ENCODE peak calls at places on chromosomes 6 and 20, in ten cellular contexts. One of them, this sample, is unnamed.

GRCh38 chr6:143806282-143807102 is 36.6 kb upstream of the LTV1 start:
- DNase-seq in A549: no peak
- DNase-seq in IMR-90: peak; percentile 88
- DNase-seq in SK-N-SH: no peak
- DNase-seq in transverse colon: no peak
- DNase-seq in cardiac muscle cell: no peak
- DNase-seq in aorta: peak; percentile 59
- DNase-seq in naive thymus-derived CD4-positive, alpha-beta T cell: no peak
- DNase-seq in CD8-positive, alpha-beta T cell: no peak
- DNase-seq in heart right ventricle: no peak
- DNase-seq in this sample: no peak

GRCh38 chr6:152338335-152339125 is 298.6 kb downstream of the SYNE1 start:
- DNase-seq in heart right ventricle: peak; percentile 60
- DNase-seq in SK-N-SH: peak; percentile 59
- DNase-seq in IMR-90: peak; percentile 21
- DNase-seq in aorta: peak; percentile 61
- DNase-seq in CD8-positive, alpha-beta T cell: peak; percentile 50
- DNase-seq in transverse colon: peak; percentile 62
- DNase-seq in cardiac muscle cell: peak; percentile 33
- DNase-seq in naive thymus-derived CD4-positive, alpha-beta T cell: peak; percentile 45
- DNase-seq in A549: peak; percentile 10
- DNase-seq in this sample: peak; percentile 32

GRCh38 chr6:80132942-80133517 is 26.6 kb downstream of the BCKDHB start:
- DNase-seq in cardiac muscle cell: peak; percentile 84
- DNase-seq in aorta: peak; percentile 46
- DNase-seq in SK-N-SH: peak; percentile 39
- DNase-seq in heart right ventricle: no peak
- DNase-seq in IMR-90: peak; percentile 72
- DNase-seq in CD8-positive, alpha-beta T cell: peak; percentile 20
- DNase-seq in A549: peak; percentile 3
- DNase-seq in transverse colon: peak; percentile 80
- DNase-seq in naive thymus-derived CD4-positive, alpha-beta T cell: peak; percentile 21
- DNase-seq in this sample: peak; percentile 63

GRCh38 chr6:11810039-11810541 is 31.5 kb upstream of the ADTRP start:
- DNase-seq in CD8-positive, alpha-beta T cell: no peak
- DNase-seq in IMR-90: peak; percentile 79
- DNase-seq in A549: peak; percentile 50
- DNase-seq in cardiac muscle cell: peak; percentile 57
- DNase-seq in transverse colon: peak; percentile 91
- DNase-seq in aorta: peak; percentile 92
- DNase-seq in heart right ventricle: peak; percentile 59
- DNase-seq in SK-N-SH: no peak
- DNase-seq in naive thymus-derived CD4-positive, alpha-beta T cell: no peak
- DNase-seq in this sample: peak; percentile 97

GRCh38 chr6:64411226-64411625 is 775.6 kb downstream of the PHF3 start:
- DNase-seq in transverse colon: no peak
- DNase-seq in cardiac muscle cell: no peak
- DNase-seq in heart right ventricle: no peak
- DNase-seq in aorta: no peak
- DNase-seq in IMR-90: no peak
- DNase-seq in CD8-positive, alpha-beta T cell: no peak
- DNase-seq in SK-N-SH: no peak
- DNase-seq in A549: no peak
- DNase-seq in naive thymus-derived CD4-positive, alpha-beta T cell: no peak
- DNase-seq in this sample: no peak

GRCh38 chr6:140225587-140226438 is 851.4 kb upstream of the CITED2 start:
- DNase-seq in CD8-positive, alpha-beta T cell: no peak
- DNase-seq in heart right ventricle: no peak
- DNase-seq in cardiac muscle cell: no peak
- DNase-seq in SK-N-SH: no peak
- DNase-seq in A549: no peak
- DNase-seq in naive thymus-derived CD4-positive, alpha-beta T cell: no peak
- DNase-seq in aorta: no peak
- DNase-seq in transverse colon: no peak
- DNase-seq in IMR-90: peak; percentile 59
- DNase-seq in this sample: no peak

GRCh38 chr6:36595168-36595818 is 1.1 kb downstream of the SRSF3 start:
- DNase-seq in cardiac muscle cell: peak; percentile 53
- DNase-seq in heart right ventricle: no peak
- DNase-seq in IMR-90: peak; percentile 55
- DNase-seq in CD8-positive, alpha-beta T cell: no peak
- DNase-seq in naive thymus-derived CD4-positive, alpha-beta T cell: peak; percentile 40
- DNase-seq in transverse colon: no peak
- DNase-seq in aorta: no peak
- DNase-seq in SK-N-SH: peak; percentile 43
- DNase-seq in A549: no peak
- DNase-seq in this sample: peak; percentile 53

GRCh38 chr6:131014080-131014776 is 48.8 kb downstream of the EPB41L2 start:
- DNase-seq in cardiac muscle cell: no peak
- DNase-seq in aorta: no peak
- DNase-seq in SK-N-SH: no peak
- DNase-seq in A549: no peak
- DNase-seq in transverse colon: no peak
- DNase-seq in CD8-positive, alpha-beta T cell: no peak
- DNase-seq in heart right ventricle: no peak
- DNase-seq in IMR-90: no peak
- DNase-seq in naive thymus-derived CD4-positive, alpha-beta T cell: no peak
- DNase-seq in this sample: no peak

GRCh38 chr20:10554285-10554684 is 119.2 kb downstream of the SLX4IP start:
- DNase-seq in IMR-90: no peak
- DNase-seq in A549: no peak
- DNase-seq in transverse colon: no peak
- DNase-seq in cardiac muscle cell: no peak
- DNase-seq in aorta: no peak
- DNase-seq in naive thymus-derived CD4-positive, alpha-beta T cell: no peak
- DNase-seq in SK-N-SH: no peak
- DNase-seq in heart right ventricle: no peak
- DNase-seq in CD8-positive, alpha-beta T cell: no peak
- DNase-seq in this sample: no peak

GRCh38 chr20:10550204-10551118 is 115.4 kb downstream of the SLX4IP start:
- DNase-seq in transverse colon: no peak
- DNase-seq in naive thymus-derived CD4-positive, alpha-beta T cell: no peak
- DNase-seq in CD8-positive, alpha-beta T cell: no peak
- DNase-seq in cardiac muscle cell: no peak
- DNase-seq in aorta: no peak
- DNase-seq in heart right ventricle: no peak
- DNase-seq in IMR-90: no peak
- DNase-seq in SK-N-SH: no peak
- DNase-seq in A549: no peak
- DNase-seq in this sample: no peak

GRCh38 chr20:10553326-10553984 is 118.3 kb downstream of the SLX4IP start:
- DNase-seq in A549: peak; percentile 54
- DNase-seq in CD8-positive, alpha-beta T cell: no peak
- DNase-seq in transverse colon: peak; percentile 74
- DNase-seq in SK-N-SH: peak; percentile 49
- DNase-seq in cardiac muscle cell: peak; percentile 73
- DNase-seq in heart right ventricle: peak; percentile 55
- DNase-seq in IMR-90: peak; percentile 82
- DNase-seq in aorta: peak; percentile 77
- DNase-seq in naive thymus-derived CD4-positive, alpha-beta T cell: peak; percentile 11
- DNase-seq in this sample: peak; percentile 80

GRCh38 chr20:10549511-10549910 is 114.4 kb downstream of the SLX4IP start:
- DNase-seq in naive thymus-derived CD4-positive, alpha-beta T cell: no peak
- DNase-seq in aorta: no peak
- DNase-seq in cardiac muscle cell: no peak
- DNase-seq in IMR-90: no peak
- DNase-seq in heart right ventricle: no peak
- DNase-seq in transverse colon: no peak
- DNase-seq in SK-N-SH: no peak
- DNase-seq in A549: no peak
- DNase-seq in CD8-positive, alpha-beta T cell: no peak
- DNase-seq in this sample: no peak

GRCh38 chr20:10551732-10552724 is 116.9 kb downstream of the SLX4IP start:
- DNase-seq in aorta: no peak
- DNase-seq in A549: no peak
- DNase-seq in CD8-positive, alpha-beta T cell: no peak
- DNase-seq in IMR-90: no peak
- DNase-seq in cardiac muscle cell: peak; percentile 35
- DNase-seq in heart right ventricle: no peak
- DNase-seq in SK-N-SH: no peak
- DNase-seq in naive thymus-derived CD4-positive, alpha-beta T cell: no peak
- DNase-seq in transverse colon: no peak
- DNase-seq in this sample: no peak
- H3K27ac ChIP-seq in aorta: no peak overlapping the region
- H3K27ac ChIP-seq in A549: peak overlapping the region; percentile 46
- H3K27ac ChIP-seq in CD8-positive, alpha-beta T cell: no peak overlapping the region
- H3K27ac ChIP-seq in IMR-90: no peak overlapping the region
- H3K27ac ChIP-seq in cardiac muscle cell: no peak overlapping the region
- H3K27ac ChIP-seq in heart right ventricle: no peak overlapping the region
- H3K27ac ChIP-seq in SK-N-SH: no peak overlapping the region
- H3K27ac ChIP-seq in naive thymus-derived CD4-positive, alpha-beta T cell: no peak overlapping the region
- H3K27ac ChIP-seq in transverse colon: no peak overlapping the region
- H3K27ac ChIP-seq in this sample: no peak overlapping the region

DNA sequence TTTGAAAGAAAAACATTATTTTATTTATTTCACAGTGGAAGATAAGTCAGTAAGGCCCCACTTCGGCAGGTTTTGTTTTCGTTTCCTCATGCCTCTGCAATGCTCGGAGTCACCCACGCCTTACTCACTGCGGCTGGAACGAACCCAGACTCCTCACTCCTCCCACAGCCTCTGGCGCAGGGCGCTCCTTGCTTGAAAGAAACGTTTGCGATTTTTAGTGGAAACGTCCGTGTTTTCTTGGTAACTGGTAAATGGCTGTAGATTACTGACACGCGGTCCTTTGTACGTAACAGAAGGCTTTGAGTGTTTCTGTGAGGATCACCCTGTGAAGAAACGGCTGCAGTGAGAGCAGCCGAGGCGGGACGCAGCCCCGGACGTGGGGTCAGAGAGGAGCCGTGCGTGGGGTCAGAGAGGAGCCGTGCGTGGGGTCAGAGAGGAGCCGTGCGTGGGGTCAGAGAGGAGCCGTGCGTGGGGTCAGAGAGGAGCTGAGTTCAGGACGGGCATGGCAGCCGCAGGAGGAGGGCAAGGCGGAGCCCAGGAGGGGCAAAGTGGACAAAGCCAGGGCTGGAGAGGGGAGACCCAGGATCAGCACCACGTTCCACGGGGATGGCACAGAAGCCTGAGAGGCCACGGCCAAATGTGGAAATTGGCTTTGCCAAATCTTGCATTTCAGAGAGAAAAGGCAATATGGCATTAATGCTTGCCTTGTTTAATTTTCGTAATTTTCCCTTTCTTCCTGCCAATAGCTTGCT is 198.6 kb upstream of the THBS2 start:
- DNase-seq in IMR-90: peak; percentile 97
- DNase-seq in SK-N-SH: peak; percentile 57
- DNase-seq in A549: no peak
- DNase-seq in cardiac muscle cell: no peak
- DNase-seq in naive thymus-derived CD4-positive, alpha-beta T cell: no peak
- DNase-seq in CD8-positive, alpha-beta T cell: no peak
- DNase-seq in heart right ventricle: peak; percentile 68
- DNase-seq in aorta: peak; percentile 88
- DNase-seq in transverse colon: peak; percentile 58
- DNase-seq in this sample: peak; percentile 73
- H3K27ac ChIP-seq in IMR-90: peak overlapping the region; percentile 93
- H3K27ac ChIP-seq in SK-N-SH: peak overlapping the region; percentile 43
- H3K27ac ChIP-seq in A549: no peak overlapping the region
- H3K27ac ChIP-seq in cardiac muscle cell: no peak overlapping the region
- H3K27ac ChIP-seq in naive thymus-derived CD4-positive, alpha-beta T cell: no peak overlapping the region
- H3K27ac ChIP-seq in CD8-positive, alpha-beta T cell: no peak overlapping the region
- H3K27ac ChIP-seq in heart right ventricle: peak overlapping the region; percentile 75
- H3K27ac ChIP-seq in aorta: peak overlapping the region; percentile 88
- H3K27ac ChIP-seq in transverse colon: peak overlapping the region; percentile 76
- H3K27ac ChIP-seq in this sample: peak overlapping the region; percentile 73

GRCh38 chr20:48795058-48795457 is 32.7 kb downstream of the PREX1 start:
- DNase-seq in A549: no peak
- DNase-seq in IMR-90: no peak
- DNase-seq in cardiac muscle cell: no peak
- DNase-seq in aorta: no peak
- DNase-seq in SK-N-SH: no peak
- DNase-seq in heart right ventricle: no peak
- DNase-seq in CD8-positive, alpha-beta T cell: no peak
- DNase-seq in transverse colon: no peak
- DNase-seq in naive thymus-derived CD4-positive, alpha-beta T cell: no peak
- DNase-seq in this sample: no peak

GRCh38 chr20:48795732-48796131 is 32.1 kb downstream of the PREX1 start:
- DNase-seq in cardiac muscle cell: no peak
- DNase-seq in IMR-90: no peak
- DNase-seq in aorta: no peak
- DNase-seq in A549: no peak
- DNase-seq in heart right ventricle: no peak
- DNase-seq in SK-N-SH: no peak
- DNase-seq in transverse colon: no peak
- DNase-seq in naive thymus-derived CD4-positive, alpha-beta T cell: no peak
- DNase-seq in CD8-positive, alpha-beta T cell: no peak
- DNase-seq in this sample: no peak

GRCh38 chr20:48797850-48798747 is 29.7 kb downstream of the PREX1 start:
- DNase-seq in heart right ventricle: no peak
- DNase-seq in transverse colon: no peak
- DNase-seq in IMR-90: no peak
- DNase-seq in A549: no peak
- DNase-seq in cardiac muscle cell: no peak
- DNase-seq in SK-N-SH: no peak
- DNase-seq in naive thymus-derived CD4-positive, alpha-beta T cell: no peak
- DNase-seq in aorta: no peak
- DNase-seq in CD8-positive, alpha-beta T cell: no peak
- DNase-seq in this sample: no peak

GRCh38 chr20:48799315-48800105 is 28.3 kb downstream of the PREX1 start:
- DNase-seq in heart right ventricle: no peak
- DNase-seq in CD8-positive, alpha-beta T cell: no peak
- DNase-seq in naive thymus-derived CD4-positive, alpha-beta T cell: no peak
- DNase-seq in IMR-90: no peak
- DNase-seq in SK-N-SH: peak; percentile 48
- DNase-seq in A549: no peak
- DNase-seq in transverse colon: no peak
- DNase-seq in aorta: no peak
- DNase-seq in cardiac muscle cell: no peak
- DNase-seq in this sample: no peak

GRCh38 chr20:48797275-48797825 is 30.4 kb downstream of the PREX1 start:
- DNase-seq in aorta: peak; percentile 82
- DNase-seq in A549: no peak
- DNase-seq in transverse colon: peak; percentile 31
- DNase-seq in heart right ventricle: peak; percentile 31
- DNase-seq in naive thymus-derived CD4-positive, alpha-beta T cell: no peak
- DNase-seq in CD8-positive, alpha-beta T cell: no peak
- DNase-seq in SK-N-SH: no peak
- DNase-seq in cardiac muscle cell: no peak
- DNase-seq in IMR-90: no peak
- DNase-seq in this sample: peak; percentile 9
- H3K27ac ChIP-seq in aorta: no peak overlapping the region
- H3K27ac ChIP-seq in A549: no peak overlapping the region
- H3K27ac ChIP-seq in transverse colon: no peak overlapping the region
- H3K27ac ChIP-seq in heart right ventricle: no peak overlapping the region
- H3K27ac ChIP-seq in naive thymus-derived CD4-positive, alpha-beta T cell: no peak overlapping the region
- H3K27ac ChIP-seq in CD8-positive, alpha-beta T cell: no peak overlapping the region
- H3K27ac ChIP-seq in SK-N-SH: no peak overlapping the region
- H3K27ac ChIP-seq in cardiac muscle cell: no peak overlapping the region
- H3K27ac ChIP-seq in IMR-90: no peak overlapping the region
- H3K27ac ChIP-seq in this sample: no peak overlapping the region

DNA sequence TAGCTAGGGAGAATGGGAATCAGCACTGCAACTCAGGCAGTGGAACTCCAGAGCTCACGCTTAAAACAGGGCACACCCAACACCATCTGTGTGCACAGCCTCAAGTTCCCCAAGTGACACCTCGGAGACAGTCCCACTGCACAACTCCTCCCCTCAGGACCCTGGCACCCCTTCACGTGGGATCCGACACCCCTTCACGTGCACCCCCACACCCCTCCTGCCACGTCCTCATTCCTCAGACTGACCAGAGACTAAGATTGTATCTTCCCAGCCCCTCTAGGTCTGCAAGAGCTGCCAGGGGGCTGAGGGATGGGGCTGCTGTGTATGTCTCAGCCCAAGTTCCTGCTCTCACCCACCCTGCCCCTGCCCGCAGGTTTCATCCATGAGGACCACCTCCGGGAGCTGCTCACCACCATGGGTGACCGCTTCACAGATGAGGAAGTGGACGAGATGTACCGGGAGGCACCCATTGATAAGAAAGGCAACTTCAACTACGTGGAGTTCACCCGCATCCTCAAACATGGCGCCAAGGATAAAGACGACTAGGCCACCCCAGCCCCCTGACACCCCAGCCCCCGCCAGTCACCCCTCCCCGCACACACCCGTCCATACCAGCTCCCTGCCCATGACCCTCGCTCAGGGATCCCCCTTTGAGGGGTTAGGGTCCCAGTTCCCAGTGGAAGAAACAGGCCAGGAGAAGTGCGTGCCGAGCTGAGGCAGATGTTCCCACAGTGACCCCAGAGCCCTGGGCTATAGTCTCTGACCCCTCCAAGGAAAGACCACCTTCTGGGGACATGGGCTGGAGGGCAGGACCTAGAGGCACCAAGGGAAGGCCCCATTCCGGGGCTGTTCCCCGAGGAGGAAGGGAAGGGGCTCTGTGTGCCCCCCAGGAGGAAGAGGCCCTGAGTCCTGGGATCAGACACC is 7.6 kb downstream of the MYL9 start:
- DNase-seq in CD8-positive, alpha-beta T cell: no peak
- DNase-seq in cardiac muscle cell: no peak
- DNase-seq in A549: no peak
- DNase-seq in SK-N-SH: no peak
- DNase-seq in transverse colon: no peak
- DNase-seq in naive thymus-derived CD4-positive, alpha-beta T cell: no peak
- DNase-seq in IMR-90: no peak
- DNase-seq in heart right ventricle: no peak
- DNase-seq in aorta: peak; percentile 48
- DNase-seq in this sample: no peak
- H3K27ac ChIP-seq in CD8-positive, alpha-beta T cell: no peak overlapping the region
- H3K27ac ChIP-seq in cardiac muscle cell: peak overlapping the region; percentile 86
- H3K27ac ChIP-seq in A549: no peak overlapping the region
- H3K27ac ChIP-seq in SK-N-SH: no peak overlapping the region
- H3K27ac ChIP-seq in transverse colon: peak overlapping the region; percentile 10
- H3K27ac ChIP-seq in naive thymus-derived CD4-positive, alpha-beta T cell: no peak overlapping the region
- H3K27ac ChIP-seq in IMR-90: no peak overlapping the region
- H3K27ac ChIP-seq in heart right ventricle: peak overlapping the region; percentile 12
- H3K27ac ChIP-seq in aorta: no peak overlapping the region
- H3K27ac ChIP-seq in this sample: no peak overlapping the region